ENCODE peak calls at places on chromosomes 7 and 10, in ten cellular contexts. One of them, this sample, is unnamed.

GRCh38 chr10:60340973-60341372 is 48.7 kb downstream of the ANK3 start:
- DNase-seq in endothelial cell: no peak
- DNase-seq in osteocyte: no peak
- DNase-seq in MM.1S: no peak
- DNase-seq in AG10803: no peak
- DNase-seq in tibial nerve: no peak
- DNase-seq in ovary: no peak
- DNase-seq in prostate gland: no peak
- DNase-seq in foreskin keratinocyte: no peak
- DNase-seq in left lung: no peak
- DNase-seq in this sample: no peak

GRCh38 chr7:30799206-30799975 is 28.2 kb downstream of the MINDY4 start:
- DNase-seq in endothelial cell: no peak
- DNase-seq in osteocyte: peak; percentile 75
- DNase-seq in MM.1S: no peak
- DNase-seq in AG10803: peak; percentile 92
- DNase-seq in tibial nerve: peak; percentile 64
- DNase-seq in ovary: no peak
- DNase-seq in prostate gland: no peak
- DNase-seq in foreskin keratinocyte: peak; percentile 97
- DNase-seq in left lung: no peak
- DNase-seq in this sample: peak; percentile 87

GRCh38 chr10:108465871-108466641 is 1301.5 kb upstream of the SORCS1 start:
- DNase-seq in endothelial cell: peak; percentile 39
- DNase-seq in osteocyte: no peak
- DNase-seq in MM.1S: no peak
- DNase-seq in AG10803: peak; percentile 34
- DNase-seq in tibial nerve: no peak
- DNase-seq in ovary: no peak
- DNase-seq in prostate gland: peak; percentile 13
- DNase-seq in foreskin keratinocyte: no peak
- DNase-seq in left lung: peak; percentile 87
- DNase-seq in this sample: no peak

GRCh38 chr10:71812016-71812912 is 38.8 kb downstream of the PSAP start:
- DNase-seq in endothelial cell: peak; percentile 90
- DNase-seq in osteocyte: no peak
- DNase-seq in MM.1S: peak; percentile 53
- DNase-seq in AG10803: peak; percentile 43
- DNase-seq in tibial nerve: peak; percentile 38
- DNase-seq in ovary: peak; percentile 64
- DNase-seq in prostate gland: peak; percentile 44
- DNase-seq in foreskin keratinocyte: no peak
- DNase-seq in left lung: peak; percentile 95
- DNase-seq in this sample: peak; percentile 4

GRCh38 chr10:24463683-24464426 is 254.9 kb downstream of the KIAA1217 start:
- DNase-seq in endothelial cell: no peak
- DNase-seq in osteocyte: no peak
- DNase-seq in MM.1S: peak; percentile 68
- DNase-seq in AG10803: peak; percentile 93
- DNase-seq in tibial nerve: no peak
- DNase-seq in ovary: no peak
- DNase-seq in prostate gland: peak; percentile 61
- DNase-seq in foreskin keratinocyte: peak; percentile 96
- DNase-seq in left lung: no peak
- DNase-seq in this sample: peak; percentile 95

GRCh38 chr7:1654111-1654510 is 16.0 kb upstream of the ELFN1 start:
- DNase-seq in endothelial cell: no peak
- DNase-seq in osteocyte: no peak
- DNase-seq in MM.1S: no peak
- DNase-seq in AG10803: no peak
- DNase-seq in tibial nerve: no peak
- DNase-seq in ovary: no peak
- DNase-seq in prostate gland: no peak
- DNase-seq in foreskin keratinocyte: no peak
- DNase-seq in left lung: peak; percentile 66
- DNase-seq in this sample: no peak

GRCh38 chr7:41508755-41509154 is 194.1 kb downstream of the INHBA start:
- DNase-seq in endothelial cell: no peak
- DNase-seq in osteocyte: no peak
- DNase-seq in MM.1S: no peak
- DNase-seq in AG10803: peak; percentile 27
- DNase-seq in tibial nerve: no peak
- DNase-seq in ovary: no peak
- DNase-seq in prostate gland: no peak
- DNase-seq in foreskin keratinocyte: no peak
- DNase-seq in left lung: no peak
- DNase-seq in this sample: peak; percentile 3

GRCh38 chr7:151631149-151631967 is 111.7 kb upstream of the RHEB start:
- DNase-seq in endothelial cell: no peak
- DNase-seq in osteocyte: no peak
- DNase-seq in MM.1S: peak; percentile 67
- DNase-seq in AG10803: no peak
- DNase-seq in tibial nerve: no peak
- DNase-seq in ovary: no peak
- DNase-seq in prostate gland: peak; percentile 14
- DNase-seq in foreskin keratinocyte: no peak
- DNase-seq in left lung: no peak
- DNase-seq in this sample: peak; percentile 19

GRCh38 chr10:69647819-69648218 is 17.8 kb downstream of the FAM241B start:
- DNase-seq in endothelial cell: no peak
- DNase-seq in osteocyte: no peak
- DNase-seq in MM.1S: no peak
- DNase-seq in AG10803: no peak
- DNase-seq in tibial nerve: no peak
- DNase-seq in ovary: no peak
- DNase-seq in prostate gland: no peak
- DNase-seq in foreskin keratinocyte: no peak
- DNase-seq in left lung: no peak
- DNase-seq in this sample: no peak

GRCh38 chr7:23530355-23530754 is 1.4 kb downstream of the TRA2A start:
- DNase-seq in endothelial cell: no peak
- DNase-seq in osteocyte: no peak
- DNase-seq in MM.1S: peak; percentile 67
- DNase-seq in AG10803: peak; percentile 36
- DNase-seq in tibial nerve: no peak
- DNase-seq in ovary: no peak
- DNase-seq in prostate gland: no peak
- DNase-seq in foreskin keratinocyte: peak; percentile 21
- DNase-seq in left lung: no peak
- DNase-seq in this sample: peak; percentile 13
- TF ChIP-seq CTCF in endothelial cell: no peak
- TF ChIP-seq CTCF in osteocyte: peak; percentile 9
- TF ChIP-seq CTCF in MM.1S: peak; percentile 23
- TF ChIP-seq CTCF in AG10803: peak; percentile 22
- TF ChIP-seq CTCF in tibial nerve: no peak
- TF ChIP-seq CTCF in ovary: no peak
- TF ChIP-seq CTCF in prostate gland: peak; percentile 7
- TF ChIP-seq CTCF in foreskin keratinocyte: peak; percentile 28
- TF ChIP-seq CTCF in left lung: no peak
- TF ChIP-seq CTCF in this sample: peak; percentile 43

DNA sequence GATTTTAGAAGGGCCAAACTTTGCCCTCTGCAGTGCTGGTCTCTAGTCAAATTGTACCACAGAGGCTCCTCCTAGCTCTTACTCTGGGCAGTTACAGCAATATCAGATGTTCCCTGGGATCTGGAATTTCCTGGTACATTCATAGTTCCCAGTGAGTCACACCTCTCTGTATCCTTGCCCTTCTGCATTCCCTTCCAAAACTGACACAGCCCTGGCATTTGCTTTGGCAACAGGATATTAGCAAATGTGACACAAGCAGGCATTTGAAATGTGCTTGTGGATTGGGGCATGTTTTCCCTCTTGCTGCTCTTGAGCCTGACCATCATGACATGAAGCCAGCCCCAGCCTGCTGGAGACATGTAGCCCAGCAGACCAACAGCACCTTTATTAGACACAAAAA is 284.7 kb upstream of the AKR1E2 start:
- DNase-seq in endothelial cell: no peak
- DNase-seq in osteocyte: no peak
- DNase-seq in MM.1S: no peak
- DNase-seq in AG10803: peak; percentile 98
- DNase-seq in tibial nerve: no peak
- DNase-seq in ovary: no peak
- DNase-seq in prostate gland: peak; percentile 43
- DNase-seq in foreskin keratinocyte: peak; percentile 96
- DNase-seq in left lung: no peak
- DNase-seq in this sample: peak; percentile 96
- TF ChIP-seq CTCF in endothelial cell: no peak
- TF ChIP-seq CTCF in osteocyte: no peak
- TF ChIP-seq CTCF in MM.1S: no peak
- TF ChIP-seq CTCF in AG10803: peak; percentile 54
- TF ChIP-seq CTCF in tibial nerve: no peak
- TF ChIP-seq CTCF in ovary: no peak
- TF ChIP-seq CTCF in prostate gland: no peak
- TF ChIP-seq CTCF in foreskin keratinocyte: peak; percentile 81
- TF ChIP-seq CTCF in left lung: no peak
- TF ChIP-seq CTCF in this sample: peak; percentile 62

DNA sequence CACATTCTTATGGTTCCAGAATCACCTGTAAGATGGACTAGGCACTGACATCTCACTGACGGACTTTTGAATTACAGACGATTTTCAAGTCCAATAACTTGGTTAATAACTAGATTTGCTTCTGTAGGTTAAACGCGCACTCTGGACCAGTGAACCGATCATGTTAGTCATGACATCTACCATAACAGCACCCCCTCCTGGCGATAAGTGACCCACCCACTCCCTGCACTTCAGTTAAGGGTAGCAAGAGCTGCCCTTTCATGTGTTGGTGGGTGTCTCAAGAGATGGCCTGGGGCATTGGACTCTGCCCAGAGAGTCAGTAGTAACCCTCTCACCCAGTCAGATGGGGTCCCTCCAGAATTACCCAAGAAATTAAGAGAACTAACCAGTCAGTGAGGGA is 12.9 kb downstream of the GRM8 start:
- DNase-seq in endothelial cell: no peak
- DNase-seq in osteocyte: no peak
- DNase-seq in MM.1S: no peak
- DNase-seq in AG10803: no peak
- DNase-seq in tibial nerve: no peak
- DNase-seq in ovary: no peak
- DNase-seq in prostate gland: no peak
- DNase-seq in foreskin keratinocyte: no peak
- DNase-seq in left lung: no peak
- DNase-seq in this sample: no peak
- TF ChIP-seq CTCF in endothelial cell: peak; percentile 37
- TF ChIP-seq CTCF in osteocyte: no peak
- TF ChIP-seq CTCF in MM.1S: no peak
- TF ChIP-seq CTCF in AG10803: no peak
- TF ChIP-seq CTCF in tibial nerve: no peak
- TF ChIP-seq CTCF in ovary: no peak
- TF ChIP-seq CTCF in prostate gland: no peak
- TF ChIP-seq CTCF in foreskin keratinocyte: no peak
- TF ChIP-seq CTCF in left lung: no peak
- TF ChIP-seq CTCF in this sample: no peak

GRCh38 chr7:103573479-103574058 is 127.6 kb upstream of the SLC26A5 start:
- DNase-seq in endothelial cell: no peak
- DNase-seq in osteocyte: no peak
- DNase-seq in MM.1S: peak; percentile 48
- DNase-seq in AG10803: peak; percentile 41
- DNase-seq in tibial nerve: no peak
- DNase-seq in ovary: no peak
- DNase-seq in prostate gland: no peak
- DNase-seq in foreskin keratinocyte: no peak
- DNase-seq in left lung: no peak
- DNase-seq in this sample: peak; percentile 37
- TF ChIP-seq CTCF in endothelial cell: peak; percentile 90
- TF ChIP-seq CTCF in osteocyte: peak; percentile 68
- TF ChIP-seq CTCF in MM.1S: peak; percentile 58
- TF ChIP-seq CTCF in AG10803: peak; percentile 61
- TF ChIP-seq CTCF in tibial nerve: peak; percentile 67
- TF ChIP-seq CTCF in ovary: no peak
- TF ChIP-seq CTCF in prostate gland: peak; percentile 63
- TF ChIP-seq CTCF in foreskin keratinocyte: peak; percentile 72
- TF ChIP-seq CTCF in left lung: peak; percentile 50
- TF ChIP-seq CTCF in this sample: peak; percentile 89

GRCh38 chr7:24384362-24385030 is 100.5 kb downstream of the NPY start:
- DNase-seq in endothelial cell: no peak
- DNase-seq in osteocyte: no peak
- DNase-seq in MM.1S: peak; percentile 47
- DNase-seq in AG10803: no peak
- DNase-seq in tibial nerve: no peak
- DNase-seq in ovary: no peak
- DNase-seq in prostate gland: no peak
- DNase-seq in foreskin keratinocyte: no peak
- DNase-seq in left lung: no peak
- DNase-seq in this sample: no peak

GRCh38 chr7:24383055-24383454 is 99.1 kb downstream of the NPY start:
- DNase-seq in endothelial cell: no peak
- DNase-seq in osteocyte: no peak
- DNase-seq in MM.1S: no peak
- DNase-seq in AG10803: no peak
- DNase-seq in tibial nerve: no peak
- DNase-seq in ovary: no peak
- DNase-seq in prostate gland: no peak
- DNase-seq in foreskin keratinocyte: no peak
- DNase-seq in left lung: no peak
- DNase-seq in this sample: no peak

GRCh38 chr7:24378871-24379608 is 95.0 kb downstream of the NPY start:
- DNase-seq in endothelial cell: no peak
- DNase-seq in osteocyte: no peak
- DNase-seq in MM.1S: no peak
- DNase-seq in AG10803: peak; percentile 22
- DNase-seq in tibial nerve: no peak
- DNase-seq in ovary: no peak
- DNase-seq in prostate gland: no peak
- DNase-seq in foreskin keratinocyte: peak; percentile 86
- DNase-seq in left lung: peak; percentile 68
- DNase-seq in this sample: peak; percentile 21

GRCh38 chr7:24381919-24382505 is 98.0 kb downstream of the NPY start:
- DNase-seq in endothelial cell: no peak
- DNase-seq in osteocyte: no peak
- DNase-seq in MM.1S: peak; percentile 30
- DNase-seq in AG10803: peak; percentile 12
- DNase-seq in tibial nerve: no peak
- DNase-seq in ovary: no peak
- DNase-seq in prostate gland: no peak
- DNase-seq in foreskin keratinocyte: no peak
- DNase-seq in left lung: no peak
- DNase-seq in this sample: peak; percentile 3
- TF ChIP-seq CTCF in endothelial cell: peak; percentile 64
- TF ChIP-seq CTCF in osteocyte: peak; percentile 47
- TF ChIP-seq CTCF in MM.1S: peak; percentile 48
- TF ChIP-seq CTCF in AG10803: peak; percentile 53
- TF ChIP-seq CTCF in tibial nerve: no peak
- TF ChIP-seq CTCF in ovary: no peak
- TF ChIP-seq CTCF in prostate gland: peak; percentile 29
- TF ChIP-seq CTCF in foreskin keratinocyte: peak; percentile 67
- TF ChIP-seq CTCF in left lung: peak; percentile 18
- TF ChIP-seq CTCF in this sample: peak; percentile 75

GRCh38 chr7:98376719-98377118 is 24.2 kb downstream of the BAIAP2L1 start:
- DNase-seq in endothelial cell: no peak
- DNase-seq in osteocyte: no peak
- DNase-seq in MM.1S: no peak
- DNase-seq in AG10803: no peak
- DNase-seq in tibial nerve: no peak
- DNase-seq in ovary: no peak
- DNase-seq in prostate gland: no peak
- DNase-seq in foreskin keratinocyte: no peak
- DNase-seq in left lung: no peak
- DNase-seq in this sample: no peak
- TF ChIP-seq CTCF in endothelial cell: no peak
- TF ChIP-seq CTCF in osteocyte: no peak
- TF ChIP-seq CTCF in MM.1S: no peak
- TF ChIP-seq CTCF in AG10803: no peak
- TF ChIP-seq CTCF in tibial nerve: no peak
- TF ChIP-seq CTCF in ovary: no peak
- TF ChIP-seq CTCF in prostate gland: no peak
- TF ChIP-seq CTCF in foreskin keratinocyte: no peak
- TF ChIP-seq CTCF in left lung: no peak
- TF ChIP-seq CTCF in this sample: no peak